ENCODE peak calls at places on chromosomes 4 and X, in nine cellular contexts. O is anterior cingulate cortex; M is AG08396; R is A549; C is transverse colon; B is fibroblast of lung; D is pancreas; U is activated T-helper 1 cell treated with anti-CD3 and anti-CD28 coated beads, Interleukin-12 subunit alpha, Interleukin-12 subunit beta, Interleukin-2, Interleukin-4 antibody, amounts not matched to agents 30 ng/mL and 10 ng/mL and 1 ng/mL, durations not matched to agents 14 hours and 24 hours and 36 hours; K is CD4-positive, alpha-beta T cell. L is an unnamed sample.

GRCh38 chrX:108250654-108251579 is 159.3 kb downstream of the ATG4A start:
- DNase-seq in R (no peak), C (no peak), O (no peak), U (no peak), M (no peak), K (no peak), D (no peak), B (no peak), L (no peak)

GRCh38 chr4:10013722-10014121 is 7.6 kb downstream of the SLC2A9 start:
- DNase-seq in K (no peak), D (no peak), B (no peak), R (peak), M (no peak), U (peak), C (peak), O (no peak), L (no peak)

GRCh38 chr4:38948551-38948950 is 80.9 kb downstream of the FAM114A1 start:
- DNase-seq in D (no peak), R (peak), M (peak), U (no peak), K (no peak), O (peak), B (peak), C (peak), L (no peak)

GRCh38 chr4:2352171-2352570 is 66.3 kb downstream of the ZFYVE28 start:
- DNase-seq in O (no peak), K (no peak), M (no peak), U (no peak), B (no peak), R (no peak), C (peak), D (no peak), L (no peak)

GRCh38 chr4:72320185-72320948 is 248.7 kb downstream of the ADAMTS3 start:
- DNase-seq in K (no peak), M (no peak), C (no peak), O (no peak), D (no peak), U (no peak), R (no peak), B (no peak), L (no peak)

GRCh38 chr4:1570291-1571164 is 113.6 kb downstream of the FAM53A start:
- DNase-seq in R (no peak), D (peak), U (no peak), M (no peak), O (no peak), K (peak), B (no peak), C (no peak), L (no peak)

GRCh38 chr4:151358266-151358665 is 32.9 kb upstream of the SH3D19 start:
- DNase-seq in K (no peak), R (no peak), M (no peak), U (no peak), C (no peak), D (no peak), O (peak), B (peak), L (no peak)

GRCh38 chr4:125445525-125445924 is 130.8 kb downstream of the FAT4 start:
- DNase-seq in K (no peak), D (no peak), U (no peak), B (no peak), R (no peak), C (no peak), O (no peak), M (no peak), L (no peak)

GRCh38 chr4:83548151-83548905 is 12.4 kb downstream of the GPAT3 start:
- DNase-seq in D (no peak), B (peak), C (peak), K (peak), R (peak), O (no peak), U (peak), M (peak), L (peak)

GRCh38 chr4:118682928-118683327 is 2.3 kb upstream of the METTL14 start:
- DNase-seq in K (no peak), C (no peak), R (peak), B (peak), O (no peak), U (no peak), M (peak), D (no peak), L (no peak)

GRCh38 chrX:48468693-48469691 is 1.1 kb downstream of the SLC38A5 start:
- DNase-seq in R (no peak), B (no peak), U (no peak), D (no peak), O (no peak), K (no peak), C (peak), M (no peak), L (peak)

GRCh38 chr4:156954598-156954997 is 17.0 kb downstream of the PDGFC start:
- DNase-seq in K (no peak), R (no peak), B (no peak), U (no peak), O (no peak), D (no peak), M (no peak), C (no peak), L (no peak)

GRCh38 chrX:103404225-103405008 is 28.1 kb downstream of the BEX3 start:
- DNase-seq in K (no peak), M (peak), D (peak), C (peak), U (peak), O (no peak), B (peak), R (peak), L (peak)

GRCh38 chrX:14718403-14718802 is 154.5 kb downstream of the FANCB start:
- DNase-seq in O (no peak), R (no peak), C (no peak), M (no peak), B (peak), U (no peak), D (no peak), K (no peak), L (no peak)

GRCh38 chr4:54516556-54517215 is 141.1 kb upstream of the KIT start:
- DNase-seq in R (no peak), D (no peak), U (no peak), M (no peak), B (no peak), K (no peak), C (no peak), O (no peak), L (no peak)

GRCh38 chr4:187562345-187562744 is 433.2 kb upstream of the ZFP42 start:
- DNase-seq in O (no peak), C (no peak), B (no peak), R (no peak), K (no peak), M (no peak), U (no peak), D (no peak), L (no peak)

GRCh38 chr4:85966308-85966882 is 393.5 kb downstream of the MAPK10 start:
- DNase-seq in R (no peak), C (no peak), U (no peak), O (no peak), B (peak), M (no peak), K (no peak), D (no peak), L (no peak)

GRCh38 chrX:119729408-119730201 is 28.8 kb upstream of the SOWAHD start:
- DNase-seq in U (peak), C (peak), B (peak), M (peak), O (no peak), R (peak), D (no peak), K (peak), L (peak)

GRCh38 chrX:45502396-45502795 is 301.7 kb upstream of the DIPK2B start:
- DNase-seq in B (no peak), M (no peak), U (no peak), K (no peak), R (no peak), C (no peak), O (no peak), D (no peak), L (no peak)

GRCh38 chr4:93384897-93385296 is 443.7 kb upstream of the ATOH1 start:
- DNase-seq in U (no peak), M (peak), O (no peak), D (no peak), R (peak), B (peak), C (no peak), K (no peak), L (no peak)

GRCh38 chrX:23773601-23774175 is 9.3 kb upstream of the SAT1 start:
- DNase-seq in C (peak), U (peak), K (peak), M (no peak), O (no peak), B (no peak), D (no peak), R (no peak), L (no peak)

GRCh38 chr4:39614487-39615162 is 24.0 kb downstream of the SMIM14 start:
- DNase-seq in M (peak), O (no peak), R (peak), K (no peak), D (no peak), C (no peak), U (no peak), B (peak), L (no peak)

GRCh38 chr4:167622481-167623240 is 388.4 kb upstream of the SPOCK3 start:
- DNase-seq in B (peak), U (peak), R (peak), M (peak), K (no peak), C (peak), D (peak), O (peak), L (peak)

GRCh38 chrX:7055386-7056137 is 92.0 kb upstream of the STS start:
- DNase-seq in O (no peak), B (no peak), M (no peak), U (no peak), R (no peak), D (no peak), C (peak), K (no peak), L (no peak)

GRCh38 chrX:68139791-68140190 is 293.5 kb downstream of the OPHN1 start:
- DNase-seq in R (no peak), D (no peak), U (no peak), M (peak), O (no peak), C (no peak), K (no peak), B (no peak), L (no peak)

GRCh38 chr4:15778742-15779231 is 659 bp downstream of the CD38 start:
- DNase-seq in K (peak), O (peak), U (peak), M (peak), D (no peak), B (peak), R (peak), C (peak), L (peak)

GRCh38 chr4:16437836-16438235 is 211.6 kb upstream of the TAPT1 start:
- DNase-seq in O (no peak), U (no peak), D (no peak), C (no peak), B (peak), R (no peak), K (no peak), M (no peak), L (no peak)

L was measured in stimulated activated naive B cell treated with anti-CD40 and anti-IgM and Interleukin-4, amounts not matched to agents 10 μg/mL and 1 μg/mL and 100 μg/mL, for 72 hours.